ENCODE peak calls at places on chromosomes 6 and 20, in four cellular contexts. One of them, this sample, is unnamed. For H3K4me1, the result is how much of the 10 kb centered on the place peaks cover.

GRCh38 chr6:156645106-156645505 is 132.1 kb upstream of the ARID1B start:
- DNase-seq in H1: no peak
- DNase-seq in GM23338: no peak
- DNase-seq in SK-N-SH: no peak
- DNase-seq in this sample: no peak

GRCh38 chr6:169428532-169428931 is 174.9 kb upstream of the THBS2 start:
- DNase-seq in H1: no peak
- DNase-seq in GM23338: no peak
- DNase-seq in SK-N-SH: no peak
- DNase-seq in this sample: no peak

GRCh38 chr6:71982385-71982784 is 96.0 kb downstream of the RIMS1 start:
- DNase-seq in H1: no peak
- DNase-seq in GM23338: no peak
- DNase-seq in SK-N-SH: no peak
- DNase-seq in this sample: no peak

GRCh38 chr20:4281258-4282055 is 266.1 kb upstream of the RNF24 start:
- DNase-seq in H1: no peak
- DNase-seq in GM23338: no peak
- DNase-seq in SK-N-SH: no peak
- DNase-seq in this sample: no peak

GRCh38 chr6:148258868-148259267 is 83.8 kb upstream of the SASH1 start:
- DNase-seq in H1: no peak
- DNase-seq in GM23338: no peak
- DNase-seq in SK-N-SH: no peak
- DNase-seq in this sample: no peak

GRCh38 chr6:157050537-157051280 is 272.6 kb downstream of the TMEM242 start:
- DNase-seq in H1: no peak
- DNase-seq in GM23338: no peak
- DNase-seq in SK-N-SH: peak
- DNase-seq in this sample: no peak

GRCh38 chr6:157714153-157714490 is 108.9 kb upstream of the SNX9 start:
- DNase-seq in H1: no peak
- DNase-seq in GM23338: no peak
- DNase-seq in SK-N-SH: no peak
- DNase-seq in this sample: no peak

GRCh38 chr6:26420607-26421235 is 18.6 kb downstream of the BTN3A1 start:
- DNase-seq in H1: peak
- DNase-seq in GM23338: peak
- DNase-seq in SK-N-SH: peak
- DNase-seq in this sample: no peak

GRCh38 chr6:2324166-2324953 is 79.0 kb upstream of the GMDS start:
- DNase-seq in H1: no peak
- DNase-seq in GM23338: no peak
- DNase-seq in SK-N-SH: no peak
- DNase-seq in this sample: no peak

GRCh38 chr20:58651823-58652605 is 931 bp downstream of the STX16 start:
- DNase-seq in H1: peak
- DNase-seq in GM23338: peak
- DNase-seq in SK-N-SH: peak
- DNase-seq in this sample: peak

GRCh38 chr6:17417817-17418216 is 24.4 kb downstream of the CAP2 start:
- DNase-seq in H1: no peak
- DNase-seq in GM23338: peak
- DNase-seq in SK-N-SH: peak
- DNase-seq in this sample: no peak

GRCh38 chr6:509676-510075 is 118.1 kb downstream of the IRF4 start:
- DNase-seq in H1: no peak
- DNase-seq in GM23338: no peak
- DNase-seq in SK-N-SH: no peak
- DNase-seq in this sample: no peak

GRCh38 chr20:63846128-63846771 is 15.0 kb upstream of the ABHD16B start:
- DNase-seq in H1: peak
- DNase-seq in GM23338: peak
- DNase-seq in SK-N-SH: peak
- DNase-seq in this sample: no peak

GRCh38 chr6:39520411-39520810 is 197.9 kb upstream of the KCNK16 start:
- DNase-seq in H1: no peak
- DNase-seq in GM23338: no peak
- DNase-seq in SK-N-SH: no peak
- DNase-seq in this sample: no peak

GRCh38 chr6:93238632-93239031 is 180.7 kb downstream of the EPHA7 start:
- DNase-seq in H1: no peak
- DNase-seq in GM23338: no peak
- DNase-seq in SK-N-SH: no peak
- DNase-seq in this sample: no peak

GRCh38 chr6:89583559-89583958 is 55.0 kb downstream of the LYRM2 start:
- DNase-seq in H1: no peak
- DNase-seq in GM23338: peak
- DNase-seq in SK-N-SH: no peak
- DNase-seq in this sample: no peak

GRCh38 chr6:133359760-133360159 is 118.6 kb downstream of the EYA4 start:
- DNase-seq in H1: no peak
- DNase-seq in GM23338: no peak
- DNase-seq in SK-N-SH: no peak
- DNase-seq in this sample: no peak

GRCh38 chr6:12751694-12752304 is 35.2 kb downstream of the PHACTR1 start:
- DNase-seq in H1: peak
- DNase-seq in GM23338: peak
- DNase-seq in SK-N-SH: no peak
- DNase-seq in this sample: no peak

GRCh38 chr6:26501482-26501986 is 1.4 kb downstream of the BTN1A1 start:
- DNase-seq in H1: peak
- DNase-seq in GM23338: peak
- DNase-seq in SK-N-SH: peak
- DNase-seq in this sample: peak

GRCh38 chr6:131949909-131950766 is 1.0 kb downstream of the CCN2 start:
- DNase-seq in H1: peak
- DNase-seq in GM23338: peak
- DNase-seq in SK-N-SH: peak
- DNase-seq in this sample: peak

GRCh38 chr20:57774111-57774880 is 64.5 kb upstream of the PMEPA1 start:
- DNase-seq in H1: no peak
- DNase-seq in GM23338: no peak
- DNase-seq in SK-N-SH: no peak
- DNase-seq in this sample: peak

GRCh38 chr20:23178806-23179205 is 92.7 kb upstream of the CD93 start:
- DNase-seq in H1: no peak
- DNase-seq in GM23338: no peak
- DNase-seq in SK-N-SH: no peak
- DNase-seq in this sample: no peak

GRCh38 chr6:49939993-49940498 is 23.9 kb downstream of the DEFB114 start:
- DNase-seq in H1: no peak
- DNase-seq in GM23338: peak
- DNase-seq in SK-N-SH: no peak
- DNase-seq in this sample: no peak

GRCh38 chr6:13538084-13538483 is 36.3 kb upstream of the SIRT5 start:
- DNase-seq in H1: no peak
- DNase-seq in GM23338: peak
- DNase-seq in SK-N-SH: peak
- DNase-seq in this sample: no peak

GRCh38 chr6:45576648-45577624 is 199.2 kb upstream of the SUPT3H start:
- DNase-seq in H1: no peak
- DNase-seq in GM23338: no peak
- DNase-seq in SK-N-SH: no peak
- DNase-seq in this sample: peak

GRCh38 chr20:56414842-56415765 is 3.0 kb downstream of the CASS4 start:
- DNase-seq in H1: no peak
- DNase-seq in GM23338: no peak
- DNase-seq in SK-N-SH: no peak
- DNase-seq in this sample: no peak

GRCh38 chr6:99130897-99131873 is 183.4 kb upstream of the FBXL4 start:
- DNase-seq in H1: no peak
- DNase-seq in GM23338: peak
- DNase-seq in SK-N-SH: no peak
- DNase-seq in this sample: no peak

GRCh38 chr20:18831830-18832229 is 18.2 kb downstream of the SCP2D1 start:
- DNase-seq in H1: no peak
- DNase-seq in GM23338: no peak
- DNase-seq in SK-N-SH: no peak
- DNase-seq in this sample: no peak

GRCh38 chr20:48673485-48673884 is 154.3 kb downstream of the PREX1 start:
- DNase-seq in H1: no peak
- DNase-seq in GM23338: no peak
- DNase-seq in SK-N-SH: no peak
- DNase-seq in this sample: no peak

GRCh38 chr6:138001750-138002349 is 105.4 kb downstream of the PERP start:
- DNase-seq in H1: peak
- DNase-seq in GM23338: peak
- DNase-seq in SK-N-SH: peak
- DNase-seq in this sample: no peak

GRCh38 chr6:38221236-38221635 is 401.7 kb downstream of the ZFAND3 start:
- DNase-seq in H1: no peak
- DNase-seq in GM23338: no peak
- DNase-seq in SK-N-SH: no peak
- DNase-seq in this sample: no peak

GRCh38 chr20:45359406-45360148 is 3.4 kb upstream of the SYS1 start:
- DNase-seq in H1: no peak
- DNase-seq in GM23338: no peak
- DNase-seq in SK-N-SH: no peak
- DNase-seq in this sample: peak
- H3K4me1 ChIP-seq in H1: under half
- H3K4me1 ChIP-seq in GM23338: under half
- H3K4me1 ChIP-seq in SK-N-SH: under half
- H3K4me1 ChIP-seq in this sample: under half

GRCh38 chr6:5174756-5175155 is 86.0 kb downstream of the LYRM4 start:
- DNase-seq in H1: no peak
- DNase-seq in GM23338: no peak
- DNase-seq in SK-N-SH: no peak
- DNase-seq in this sample: no peak
- H3K27ac ChIP-seq in H1: no peak
- H3K27ac ChIP-seq in GM23338: no peak
- H3K27ac ChIP-seq in SK-N-SH: no peak
- H3K27ac ChIP-seq in this sample: peak

GRCh38 chr20:20160513-20160912 is 108.2 kb downstream of the CFAP61 start:
- DNase-seq in H1: no peak
- DNase-seq in GM23338: peak
- DNase-seq in SK-N-SH: no peak
- DNase-seq in this sample: no peak
- TF ChIP-seq POLR2AphosphoS5 in H1: no peak
- TF ChIP-seq POLR2AphosphoS5 in GM23338: no peak
- TF ChIP-seq POLR2AphosphoS5 in SK-N-SH: no peak
- TF ChIP-seq POLR2AphosphoS5 in this sample: no peak

DNA sequence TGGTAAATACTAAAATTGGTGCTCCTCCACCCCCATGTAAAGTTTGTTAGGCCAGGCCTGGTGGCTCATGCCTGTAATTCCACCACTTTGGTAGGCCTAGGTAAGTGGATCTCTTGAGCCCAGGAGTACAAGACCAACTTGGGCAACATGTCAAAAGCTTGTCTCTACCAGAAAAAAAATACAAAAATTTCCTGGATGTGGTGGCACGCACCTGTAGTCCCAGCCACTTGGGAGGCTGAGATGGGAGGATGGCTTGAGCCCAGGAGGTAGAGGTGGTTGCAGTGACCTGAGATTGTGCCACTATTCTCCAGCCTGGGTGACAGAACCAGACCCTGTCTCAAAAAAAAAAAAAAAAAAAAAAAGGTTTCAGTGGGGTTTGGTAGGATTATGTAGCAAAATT is 41.7 kb downstream of the ITCH start:
- DNase-seq in H1: no peak
- DNase-seq in GM23338: no peak
- DNase-seq in SK-N-SH: no peak
- DNase-seq in this sample: no peak
- H3K4me1 ChIP-seq in H1: under half
- H3K4me1 ChIP-seq in GM23338: under half
- H3K4me1 ChIP-seq in SK-N-SH: under half
- H3K4me1 ChIP-seq in this sample: under half